ENCODE peak calls at places on chromosomes 5 and 9, in four cellular contexts. K is astrocyte; E is hepatocyte; X is CD8-positive, alpha-beta T cell. Q is an unnamed sample. For H3K4me1, the result is how much of the 10 kb centered on the place peaks cover.

GRCh38 chr5:177983763-177984564 is 12.1 kb downstream of the PROP1 start:
- DNase-seq in K (no peak), E (no peak), X (no peak), Q (no peak)

GRCh38 chr9:86287013-86287412 is 4.7 kb upstream of the ISCA1 start:
- DNase-seq in K (peak), E (peak), X (no peak), Q (peak)

GRCh38 chr5:99005506-99005905 is 76.7 kb upstream of the CHD1 start:
- DNase-seq in K (no peak), E (no peak), X (no peak), Q (no peak)

GRCh38 chr5:145787001-145787400 is 48.1 kb downstream of the PRELID2 start:
- DNase-seq in K (no peak), E (no peak), X (no peak), Q (no peak)

GRCh38 chr9:70259512-70259802 is 679 bp downstream of the SMC5 start:
- DNase-seq in K (no peak), E (no peak), X (no peak), Q (no peak)

GRCh38 chr5:125976421-125977060 is 446.7 kb upstream of the GRAMD2B start:
- DNase-seq in K (no peak), E (no peak), X (no peak), Q (no peak)

GRCh38 chr5:64451551-64451950 is 54.3 kb upstream of the RGS7BP start:
- DNase-seq in K (no peak), E (no peak), X (no peak), Q (no peak)

GRCh38 chr5:34020717-34021116 is 12.9 kb upstream of the AMACR start:
- DNase-seq in K (no peak), E (peak), X (no peak), Q (no peak)

GRCh38 chr5:176994460-176995121 is 12.0 kb downstream of the UIMC1 start:
- DNase-seq in K (peak), E (peak), X (no peak), Q (no peak)

GRCh38 chr5:173629628-173630027 is 13.2 kb upstream of the BOD1 start:
- DNase-seq in K (no peak), E (no peak), X (no peak), Q (no peak)

GRCh38 chr5:172288465-172288864 is 4.9 kb upstream of the UBTD2 start:
- DNase-seq in K (no peak), E (no peak), X (no peak), Q (no peak)

GRCh38 chr9:1173986-1174385 is 123.8 kb downstream of the DMRT2 start:
- DNase-seq in K (no peak), E (no peak), X (no peak), Q (no peak)

GRCh38 chr5:136749016-136749415 is 383.7 kb upstream of the TRPC7 start:
- DNase-seq in K (peak), E (no peak), X (no peak), Q (no peak)

GRCh38 chr9:114301798-114302565 is 20.9 kb upstream of the ORM1 start:
- DNase-seq in K (no peak), E (no peak), X (no peak), Q (no peak)

GRCh38 chr9:85742630-85742928 is 825 bp upstream of the AGTPBP1 start:
- DNase-seq in K (peak), E (no peak), X (no peak), Q (no peak)

GRCh38 chr5:133420440-133421301 is 191.7 kb downstream of the FSTL4 start:
- DNase-seq in K (no peak), E (no peak), X (no peak), Q (no peak)

GRCh38 chr5:60722416-60722815 is 22.4 kb upstream of the DEPDC1B start:
- DNase-seq in K (no peak), E (no peak), X (no peak), Q (no peak)

GRCh38 chr9:134627417-134628353 is 13.9 kb upstream of the COL5A1 start:
- DNase-seq in K (no peak), E (no peak), X (no peak), Q (peak)

GRCh38 chr5:39660020-39660419 is 235.2 kb upstream of the DAB2 start:
- DNase-seq in K (no peak), E (no peak), X (no peak), Q (no peak)

GRCh38 chr9:121857941-121858340 is 206.5 kb downstream of the DAB2IP start:
- DNase-seq in K (no peak), E (no peak), X (no peak), Q (no peak)

GRCh38 chr9:132506907-132507669 is 75.3 kb upstream of the BARHL1 start:
- DNase-seq in K (no peak), E (no peak), X (no peak), Q (no peak)

GRCh38 chr5:178469975-178470692 is 120.1 kb downstream of the COL23A1 start:
- DNase-seq in K (no peak), E (no peak), X (no peak), Q (no peak)

GRCh38 chr5:71899865-71900342 is 180.8 kb downstream of the CARTPT start:
- DNase-seq in K (peak), E (peak), X (no peak), Q (no peak)

GRCh38 chr9:116726606-116727005 is 39.5 kb downstream of the TRIM32 start:
- DNase-seq in K (no peak), E (no peak), X (no peak), Q (no peak)

GRCh38 chr9:119827126-119827525 is 457.9 kb upstream of the BRINP1 start:
- DNase-seq in K (no peak), E (no peak), X (no peak), Q (no peak)

GRCh38 chr5:136594416-136594815 is 229.1 kb upstream of the TRPC7 start:
- DNase-seq in K (no peak), E (no peak), X (no peak), Q (no peak)

GRCh38 chr5:161269125-161269524 is 277.4 kb downstream of the GABRB2 start:
- DNase-seq in K (no peak), E (no peak), X (no peak), Q (no peak)

DNA sequence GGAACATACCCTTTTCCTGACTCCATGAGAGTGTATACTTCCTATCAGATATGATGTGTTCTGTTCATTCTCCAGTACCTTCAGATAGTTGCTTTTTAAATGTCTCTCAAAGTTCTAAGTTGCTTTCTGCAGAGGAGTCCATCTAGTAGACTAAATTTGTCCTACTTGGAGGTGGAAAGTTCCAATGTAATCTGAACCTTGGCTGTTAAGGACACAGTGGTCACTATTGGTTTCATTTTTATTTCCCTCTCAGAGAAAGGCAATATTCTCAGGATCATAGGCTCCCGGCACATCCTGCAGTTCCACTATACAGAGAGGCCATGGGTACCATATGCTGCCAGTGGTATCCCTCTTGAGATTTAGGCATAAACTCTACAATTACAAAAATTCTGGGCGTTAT is 634.6 kb downstream of the LRRC70 start:
- DNase-seq in K (no peak), E (no peak), X (no peak), Q (no peak)
- H3K27ac ChIP-seq in K (no peak), E (no peak), X (no peak), Q (no peak)

GRCh38 chr5:151598556-151598955 is 7.4 kb upstream of the FAT2 start:
- DNase-seq in K (no peak), E (no peak), X (no peak), Q (no peak)
- H3K4me1 ChIP-seq in K (under half), E (under half), X (under half), Q (under half)

DNA sequence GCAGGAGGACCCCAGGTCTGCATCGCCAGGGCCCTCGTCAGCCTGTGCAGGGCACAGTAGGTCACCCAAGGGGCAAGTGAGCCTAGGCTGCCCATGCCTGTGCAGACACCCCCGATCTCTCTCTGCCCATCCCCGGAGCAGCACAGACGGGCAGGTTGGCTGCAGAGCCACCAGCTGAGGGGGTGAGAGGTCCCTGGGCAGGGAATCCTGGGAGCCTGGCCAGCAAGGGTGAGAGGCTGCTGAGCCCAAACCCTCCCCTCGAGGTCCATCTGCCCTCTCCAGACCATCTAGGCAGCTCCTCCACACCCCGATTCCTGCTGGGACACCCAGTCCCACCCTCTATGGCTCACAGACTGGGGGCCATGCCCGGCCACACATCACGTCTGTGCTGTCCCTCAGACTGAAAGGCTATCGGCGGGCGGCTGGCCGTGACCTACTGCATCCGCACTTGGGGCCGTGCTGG is 2.8 kb upstream of the DPP7 start:
- DNase-seq in K (no peak), E (no peak), X (no peak), Q (no peak)
- H3K27ac ChIP-seq in K (no peak), E (peak), X (no peak), Q (no peak)

GRCh38 chr9:137665226-137665625 is 46.4 kb downstream of the EHMT1 start:
- DNase-seq in K (no peak), E (no peak), X (no peak), Q (no peak)
- H3K4me1 ChIP-seq in K (under half), E (under half), X (under half), Q (under half)

GRCh38 chr9:129481824-129482511 is 138.9 kb downstream of the C9orf50 start:
- DNase-seq in K (no peak), E (peak), X (no peak), Q (no peak)
- H3K27ac ChIP-seq in K (peak), E (peak), X (no peak), Q (no peak)

DNA sequence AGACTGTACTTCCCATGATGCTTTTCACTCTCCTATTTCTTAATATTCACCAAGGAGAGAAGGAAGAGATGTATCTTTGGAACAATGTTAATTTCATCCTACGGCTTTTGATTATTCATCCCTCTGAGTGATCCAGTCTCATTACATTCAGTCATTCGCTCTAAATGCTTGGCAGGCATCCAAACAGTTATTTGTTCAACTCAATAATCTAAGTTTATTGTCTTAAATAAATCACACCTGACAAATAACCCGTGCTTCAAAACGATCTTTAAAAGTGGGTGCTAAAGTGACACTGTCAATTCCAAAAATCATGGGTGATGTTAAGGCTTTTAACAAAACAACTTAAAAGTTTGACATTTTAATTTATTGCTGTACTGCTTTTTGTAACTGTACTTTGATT is 233.1 kb downstream of the RASEF start:
- DNase-seq in K (no peak), E (no peak), X (no peak), Q (no peak)
- H3K4me1 ChIP-seq in K (under half), E (under half), X (under half), Q (under half)

DNA sequence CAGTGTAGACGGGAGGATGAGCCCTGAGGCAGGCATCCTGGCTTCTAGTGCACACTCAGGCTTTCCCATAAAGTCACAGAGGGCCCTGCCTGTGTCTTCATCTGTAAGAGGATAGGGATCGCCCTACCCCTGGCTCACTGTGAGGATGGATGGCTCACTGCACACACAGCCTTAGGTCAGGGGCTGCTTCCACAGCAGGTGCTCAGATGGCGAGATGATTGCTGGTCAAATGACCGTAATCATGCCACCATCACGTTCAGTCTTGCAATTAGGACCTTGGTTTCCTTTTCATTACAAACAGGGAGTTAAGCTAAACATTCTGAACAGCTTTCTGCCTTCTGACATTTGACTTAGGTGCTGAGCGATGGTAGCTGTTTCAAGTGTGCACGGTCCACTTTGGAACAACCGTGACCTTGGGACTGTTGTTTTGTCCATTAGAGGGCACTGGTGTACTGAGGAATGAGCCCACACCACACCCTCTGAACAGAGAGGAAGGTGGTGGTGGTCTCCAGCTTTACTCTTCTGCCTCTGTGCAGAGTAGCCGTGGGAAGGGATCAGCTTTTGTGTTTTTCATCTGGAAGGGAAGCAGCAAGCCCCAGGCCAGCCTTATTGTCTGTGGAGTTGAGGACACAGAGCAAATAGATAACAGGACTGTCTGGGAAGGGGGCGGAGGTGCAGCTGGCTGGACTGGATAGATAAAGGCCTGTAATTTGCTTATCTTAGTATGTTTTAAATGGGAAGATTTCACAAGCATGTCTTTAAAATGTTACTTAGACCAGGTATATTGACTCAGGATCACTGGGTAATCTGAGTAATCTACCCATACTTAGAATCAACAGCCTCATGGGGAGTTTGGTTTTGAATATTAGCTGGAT is 183.1 kb downstream of the TRIO start:
- DNase-seq in K (no peak), E (peak), X (no peak), Q (no peak)
- H3K27ac ChIP-seq in K (no peak), E (peak), X (no peak), Q (no peak)

GRCh38 chr9:75907863-75908262 is 17.4 kb downstream of the PCSK5 start:
- DNase-seq in K (no peak), E (peak), X (no peak), Q (no peak)

GRCh38 chr9:75909776-75910175 is 19.3 kb downstream of the PCSK5 start:
- DNase-seq in K (peak), E (no peak), X (no peak), Q (peak)

GRCh38 chr9:75904364-75904763 is 13.9 kb downstream of the PCSK5 start:
- DNase-seq in K (no peak), E (no peak), X (no peak), Q (no peak)

GRCh38 chr9:75906531-75906930 is 16.1 kb downstream of the PCSK5 start:
- DNase-seq in K (no peak), E (no peak), X (no peak), Q (no peak)

DNA sequence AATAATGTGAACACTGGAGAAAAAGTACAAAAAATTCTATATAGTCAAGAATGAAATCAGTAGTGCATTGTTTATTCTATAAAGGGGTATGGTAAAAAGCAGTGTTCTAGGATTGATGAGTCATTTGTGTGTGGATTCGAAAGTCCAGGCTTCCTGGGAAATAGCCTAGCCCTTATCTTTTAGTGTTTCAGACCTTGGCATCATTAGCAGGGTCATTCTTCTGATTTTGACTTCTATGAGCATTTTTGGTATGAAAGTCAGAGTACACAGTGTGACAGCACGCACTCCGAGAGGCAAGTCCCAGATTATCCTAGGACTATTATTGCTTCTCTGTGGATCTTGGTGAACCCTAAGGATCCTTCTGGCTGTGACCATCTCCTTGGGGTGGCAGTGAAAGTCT is 16.9 kb downstream of the PCSK5 start:
- DNase-seq in K (peak), E (peak), X (no peak), Q (no peak)
- H3K4me1 ChIP-seq in K (under half), E (under half), X (under half), Q (under half)

GRCh38 chr9:136973618-136974617 is 3.4 kb upstream of the PTGDS start:
- DNase-seq in K (no peak), E (no peak), X (no peak), Q (no peak)

GRCh38 chr9:136977223-136978072 is at the start of gene PTGDS:
- DNase-seq in K (no peak), E (no peak), X (no peak), Q (no peak)

GRCh38 chr9:136975624-136976023 is 1.7 kb upstream of the PTGDS start:
- DNase-seq in K (no peak), E (no peak), X (no peak), Q (peak)

GRCh38 chr9:136972743-136973142 is 4.6 kb upstream of the PTGDS start:
- DNase-seq in K (no peak), E (no peak), X (no peak), Q (no peak)

GRCh38 chr9:136974834-136975535 is 2.3 kb upstream of the PTGDS start:
- DNase-seq in K (no peak), E (no peak), X (peak), Q (no peak)
- H3K27ac ChIP-seq in K (no peak), E (no peak), X (no peak), Q (no peak)

GRCh38 chr5:67037171-67037570 is 159.4 kb downstream of the CD180 start:
- DNase-seq in K (no peak), E (no peak), X (no peak), Q (no peak)
- H3K4me1 ChIP-seq in K (under half), E (under half), X (under half), Q (under half)